ENCODE peak calls at places on chromosomes 2 and 18, in six cellular contexts. K is upper lobe of left lung, A is stomach, B is K562, W is tibial nerve, X is A549. R is an unnamed sample.

GRCh38 chr18:35934891-35935290 is 37.6 kb upstream of the RMP24 start:
- DNase-seq in W (no peak), K (no peak), X (no peak), A (no peak), B (no peak), R (peak; percentile 91)

GRCh38 chr2:10385501-10385900 is 62.6 kb downstream of the ODC1 start:
- DNase-seq in W (no peak), A (no peak), K (no peak), B (no peak), X (no peak), R (no peak)

GRCh38 chr18:23401400-23402347 is 51.4 kb upstream of the RIOK3 start:
- DNase-seq in B (no peak), K (no peak), A (peak; percentile 56), W (no peak), X (peak; percentile 27), R (no peak)

GRCh38 chr18:28905509-28905908 is 728.6 kb upstream of the CDH2 start:
- DNase-seq in A (no peak), W (no peak), B (no peak), K (no peak), X (no peak), R (no peak)

GRCh38 chr2:218245214-218245613 is 15.6 kb upstream of the GPBAR1 start:
- DNase-seq in B (no peak), X (no peak), W (no peak), A (no peak), K (no peak), R (no peak)

GRCh38 chr2:61920548-61920947 is 15.1 kb downstream of the COMMD1 start:
- DNase-seq in X (no peak), B (no peak), K (no peak), W (no peak), A (no peak), R (no peak)

GRCh38 chr2:47221956-47222355 is 66.8 kb upstream of the STPG4 start:
- DNase-seq in W (no peak), K (no peak), B (no peak), X (no peak), A (no peak), R (no peak)

GRCh38 chr18:53817976-53818950 is 406.2 kb downstream of the MBD2 start:
- DNase-seq in B (no peak), K (no peak), X (peak; percentile 2), A (no peak), W (no peak), R (no peak)

GRCh38 chr18:286515-287310 is 18.9 kb upstream of the THOC1 start:
- DNase-seq in W (no peak), X (peak; percentile 10), K (no peak), B (no peak), A (no peak), R (no peak)

GRCh38 chr2:196383799-196384198 is 212.4 kb upstream of the STK17B start:
- DNase-seq in K (no peak), X (no peak), B (no peak), A (no peak), W (no peak), R (no peak)

GRCh38 chr18:57439617-57439975 is 4.4 kb downstream of the ONECUT2 start:
- DNase-seq in A (no peak), B (no peak), X (no peak), K (peak; percentile 68), W (no peak), R (no peak)

GRCh38 chr2:181778621-181779195 is 98.4 kb upstream of the NEUROD1 start:
- DNase-seq in B (no peak), K (no peak), A (no peak), X (no peak), W (no peak), R (no peak)

GRCh38 chr2:240954436-240955305 is 43.7 kb upstream of the SNED1 start:
- DNase-seq in X (no peak), A (peak; percentile 13), W (no peak), K (peak; percentile 27), B (no peak), R (no peak)

GRCh38 chr18:63831080-63831788 is 56.0 kb downstream of the SERPINB7 start:
- DNase-seq in K (no peak), X (no peak), A (no peak), W (no peak), B (no peak), R (no peak)

GRCh38 chr2:65658871-65659270 is 226.5 kb upstream of the SPRED2 start:
- DNase-seq in W (no peak), K (no peak), A (no peak), B (no peak), X (no peak), R (no peak)

GRCh38 chr2:207265849-207266248 is 100.1 kb upstream of the KLF7 start:
- DNase-seq in B (no peak), X (no peak), W (no peak), A (no peak), K (no peak), R (no peak)

GRCh38 chr2:160379399-160379798 is 114.2 kb downstream of the RBMS1 start:
- DNase-seq in B (no peak), W (peak; percentile 42), K (no peak), X (peak; percentile 81), A (no peak), R (no peak)

GRCh38 chr2:182586426-182586825 is 129.6 kb upstream of the DNAJC10 start:
- DNase-seq in X (no peak), B (no peak), A (no peak), W (no peak), K (no peak), R (no peak)

GRCh38 chr18:21803495-21803894 is 62.9 kb downstream of the MIB1 start:
- DNase-seq in B (no peak), X (no peak), W (no peak), K (no peak), A (no peak), R (no peak)

GRCh38 chr2:120287183-120288015 is 34.7 kb downstream of the RALB start:
- DNase-seq in W (no peak), B (no peak), K (no peak), X (peak; percentile 71), A (no peak), R (no peak)

GRCh38 chr18:76388891-76389423 is 106.1 kb downstream of the ZNF516 start:
- DNase-seq in A (peak; percentile 24), X (no peak), W (no peak), B (no peak), K (no peak), R (no peak)

GRCh38 chr18:812123-812672 is at the start of gene YES1:
- DNase-seq in X (peak; percentile 76), W (peak; percentile 57), K (peak; percentile 96), B (peak; percentile 96), A (peak; percentile 79), R (no peak)

GRCh38 chr2:203533696-203534471 is 1.2 kb downstream of the RAPH1 start:
- DNase-seq in W (no peak), X (peak; percentile 27), A (no peak), K (no peak), B (no peak), R (no peak)

GRCh38 chr2:117786520-117786919 is 28.0 kb upstream of the DDX18 start:
- DNase-seq in X (no peak), W (no peak), A (no peak), B (no peak), K (no peak), R (no peak)

GRCh38 chr2:75278314-75278713 is 79.0 kb upstream of the TACR1 start:
- DNase-seq in A (no peak), X (no peak), K (no peak), W (no peak), B (no peak), R (no peak)

GRCh38 chr18:61282926-61283325 is 50.3 kb upstream of the CDH20 start:
- DNase-seq in B (no peak), K (no peak), X (no peak), A (no peak), W (no peak), R (no peak)

DNA sequence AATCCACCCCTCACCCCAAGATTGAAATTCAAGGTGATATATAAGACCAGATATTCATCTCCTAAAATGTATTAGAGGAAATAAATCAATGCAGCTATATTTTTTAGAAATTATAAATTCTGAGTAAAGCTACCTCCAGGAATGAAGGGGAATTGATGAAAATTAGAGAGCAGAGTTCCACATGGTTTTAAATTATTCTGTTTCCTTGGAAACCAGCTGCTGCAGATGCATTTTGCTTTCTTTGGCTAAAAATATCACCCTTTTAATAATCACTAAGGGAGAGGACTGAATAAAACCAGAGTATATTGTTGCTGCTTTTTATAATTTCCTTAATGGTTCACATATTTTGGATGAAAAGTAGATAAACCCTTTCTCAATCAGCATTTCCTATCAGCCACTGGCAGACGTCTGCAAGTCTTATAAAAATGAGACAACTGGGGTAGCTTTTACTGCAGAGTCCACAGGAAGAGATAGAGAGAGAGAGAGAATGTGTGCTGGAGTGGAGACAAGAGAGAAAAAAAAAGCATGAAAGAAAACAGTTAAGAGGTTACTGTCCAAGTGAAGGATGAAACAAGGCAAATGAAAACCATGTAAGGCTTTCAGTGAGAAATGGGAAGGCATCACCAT is 2.0 kb downstream of the CSRNP3 start:
- DNase-seq in K (no peak), A (no peak), X (no peak), W (no peak), B (no peak), R (no peak)
- TF ChIP-seq EP300 in K (no peak), A (no peak), X (no peak), W (no peak), B (no peak), R (no peak)

GRCh38 chr2:149744845-149745244 is 157.3 kb upstream of the MMADHC start:
- DNase-seq in W (no peak), B (no peak), X (peak; percentile 33), A (no peak), K (no peak), R (no peak)

GRCh38 chr2:149741646-149742045 is 154.1 kb upstream of the MMADHC start:
- DNase-seq in K (no peak), A (no peak), X (no peak), B (no peak), W (no peak), R (no peak)

GRCh38 chr2:149745396-149745925 is 157.9 kb upstream of the MMADHC start:
- DNase-seq in W (no peak), B (no peak), A (no peak), X (no peak), K (no peak), R (no peak)

GRCh38 chr2:149740490-149740889 is 152.9 kb upstream of the MMADHC start:
- DNase-seq in A (no peak), K (no peak), B (no peak), X (no peak), W (no peak), R (no peak)

GRCh38 chr2:149743842-149744468 is 156.4 kb upstream of the MMADHC start:
- DNase-seq in X (peak; percentile 57), W (no peak), B (no peak), A (no peak), K (no peak), R (no peak)
- H3K4me1 ChIP-seq in X (peaks cover 33% of the 10 kb centered on the region), W (no peaks in the 10 kb centered on the region), B (no peaks in the 10 kb centered on the region), A (peaks cover 5% of the 10 kb centered on the region), K (no peaks in the 10 kb centered on the region), R (no peaks in the 10 kb centered on the region)

DNA sequence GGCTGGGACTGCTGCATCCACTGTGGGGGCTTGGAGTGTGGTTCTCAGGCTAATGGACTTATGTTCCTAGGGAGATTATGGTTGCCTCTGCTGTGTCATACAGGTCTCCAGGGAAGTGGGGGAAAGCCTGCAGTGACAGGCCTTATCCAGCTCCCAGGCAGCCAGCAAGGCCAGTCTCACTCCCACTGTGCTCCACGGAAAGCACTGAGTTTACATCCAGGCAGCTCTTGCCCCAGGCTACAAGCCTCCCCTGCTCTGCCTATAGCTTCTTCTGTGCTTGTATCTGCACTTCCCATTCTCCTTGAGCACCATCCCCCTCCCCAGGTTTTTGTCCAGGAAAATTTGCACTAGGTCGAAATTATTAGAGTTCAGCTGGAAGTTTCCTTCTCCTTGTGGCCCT is 231.9 kb downstream of the ZRANB3 start:
- DNase-seq in X (no peak), A (no peak), K (no peak), W (no peak), B (no peak), R (no peak)
- TF ChIP-seq POLR2A in X (no peak), A (no peak), K (no peak), W (no peak), B (no peak), R (no peak)

GRCh38 chr2:191247381-191248057 is 2.3 kb downstream of the MYO1B start:
- DNase-seq in X (peak; percentile 89), B (no peak), W (no peak), A (no peak), K (no peak), R (no peak)
- TF ChIP-seq EP300 in X (no peak), B (no peak), W (no peak), A (no peak), K (no peak), R (no peak)

R was measured in esophagus muscularis mucosa.